ENCODE peak calls at places on chromosome 2, in six cellular contexts. E is cardiac fibroblast; N is HFF-Myc; A is kidney; O is AG09309; Y is CD8-positive, alpha-beta T cell. J is an unnamed sample.

GRCh38 chr2:38146302-38146916 is 70.5 kb upstream of the CYP1B1 start:
- DNase-seq in E (peak; percentile 95), N (peak; percentile 82), A (peak; percentile 84), O (peak; percentile 83), Y (no peak), J (peak; percentile 77)

GRCh38 chr2:119008108-119008507 is 66.1 kb downstream of the MARCO start:
- DNase-seq in E (no peak), N (no peak), A (no peak), O (no peak), Y (peak; percentile 41), J (no peak)

GRCh38 chr2:99940963-99941362 is 201.4 kb downstream of the AFF3 start:
- DNase-seq in E (peak; percentile 36), N (no peak), A (no peak), O (peak; percentile 2), Y (no peak), J (no peak)

GRCh38 chr2:105747997-105748396 is 3.3 kb downstream of the NCK2 start:
- DNase-seq in E (peak; percentile 36), N (no peak), A (no peak), O (no peak), Y (no peak), J (no peak)

GRCh38 chr2:182144780-182145170 is 159.1 kb downstream of the PPP1R1C start:
- DNase-seq in E (peak; percentile 26), N (no peak), A (no peak), O (no peak), Y (no peak), J (no peak)

GRCh38 chr2:207772081-207772843 is 2.6 kb upstream of the FZD5 start:
- DNase-seq in E (peak; percentile 51), N (no peak), A (peak; percentile 77), O (no peak), Y (no peak), J (no peak)

GRCh38 chr2:218853766-218854165 is 5.8 kb upstream of the WNT6 start:
- DNase-seq in E (peak; percentile 24), N (no peak), A (no peak), O (no peak), Y (no peak), J (no peak)

GRCh38 chr2:240434728-240435456 is 571 bp upstream of the GPC1 start:
- DNase-seq in E (peak; percentile 91), N (peak; percentile 73), A (peak; percentile 98), O (peak; percentile 52), Y (peak; percentile 89), J (no peak)

GRCh38 chr2:230958803-230959756 is 34.0 kb upstream of the GPR55 start:
- DNase-seq in E (no peak), N (no peak), A (no peak), O (no peak), Y (no peak), J (no peak)

GRCh38 chr2:30789670-30790210 is 17.5 kb downstream of the CAPN13 start:
- DNase-seq in E (no peak), N (no peak), A (no peak), O (no peak), Y (no peak), J (no peak)

GRCh38 chr2:198456418-198456817 is 652.0 kb downstream of the PLCL1 start:
- DNase-seq in E (no peak), N (no peak), A (no peak), O (no peak), Y (no peak), J (peak; percentile 17)

GRCh38 chr2:41400057-41400665 is 647.7 kb upstream of the PKDCC start:
- DNase-seq in E (peak; percentile 36), N (no peak), A (no peak), O (no peak), Y (no peak), J (no peak)

GRCh38 chr2:44167311-44167907 is 1.3 kb upstream of the PPM1B start:
- DNase-seq in E (no peak), N (no peak), A (no peak), O (no peak), Y (no peak), J (no peak)

GRCh38 chr2:85847051-85847588 is 41.7 kb downstream of the ST3GAL5 start:
- DNase-seq in E (no peak), N (no peak), A (no peak), O (no peak), Y (no peak), J (no peak)

GRCh38 chr2:118850171-118850900 is 2.9 kb upstream of the EN1 start:
- DNase-seq in E (no peak), N (no peak), A (no peak), O (no peak), Y (no peak), J (no peak)

GRCh38 chr2:88626171-88627054 is 851 bp downstream of the EIF2AK3 start:
- DNase-seq in E (peak; percentile 32), N (no peak), A (peak; percentile 90), O (peak; percentile 16), Y (peak; percentile 77), J (no peak)

GRCh38 chr2:28342081-28342967 is 50.3 kb upstream of the FOSL2 start:
- DNase-seq in E (peak; percentile 80), N (no peak), A (peak; percentile 93), O (peak; percentile 74), Y (no peak), J (no peak)

GRCh38 chr2:142012797-142013196 is 118.0 kb downstream of the LRP1B start:
- DNase-seq in E (no peak), N (no peak), A (no peak), O (no peak), Y (no peak), J (no peak)

GRCh38 chr2:17976871-17977746 is 98.6 kb downstream of the KCNS3 start:
- DNase-seq in E (peak; percentile 95), N (peak; percentile 92), A (no peak), O (peak; percentile 97), Y (no peak), J (peak; percentile 95)

GRCh38 chr2:167190053-167190452 is 301.8 kb downstream of the XIRP2 start:
- DNase-seq in E (peak; percentile 87), N (no peak), A (no peak), O (no peak), Y (no peak), J (no peak)

GRCh38 chr2:28377201-28377816 is 15.3 kb upstream of the FOSL2 start:
- DNase-seq in E (no peak), N (no peak), A (no peak), O (no peak), Y (no peak), J (no peak)

GRCh38 chr2:241895732-241896641 is 26.5 kb downstream of the RTP5 start:
- DNase-seq in E (peak; percentile 44), N (no peak), A (peak; percentile 88), O (no peak), Y (peak; percentile 46), J (no peak)

GRCh38 chr2:209986405-209986804 is 16.0 kb upstream of the RPE start:
- DNase-seq in E (peak; percentile 33), N (no peak), A (no peak), O (no peak), Y (no peak), J (no peak)

GRCh38 chr2:165698621-165698946 is 95.5 kb downstream of the GALNT3 start:
- DNase-seq in E (peak; percentile 76), N (peak; percentile 33), A (no peak), O (peak; percentile 21), Y (no peak), J (no peak)

GRCh38 chr2:150610670-150611279 is 123.3 kb upstream of the RND3 start:
- DNase-seq in E (peak; percentile 77), N (no peak), A (no peak), O (no peak), Y (no peak), J (no peak)

GRCh38 chr2:238727585-238728321 is 120.1 kb upstream of the TWIST2 start:
- DNase-seq in E (peak; percentile 60), N (peak; percentile 61), A (no peak), O (peak; percentile 96), Y (no peak), J (peak; percentile 92)

GRCh38 chr2:6249557-6249956 is 557.4 kb downstream of the SOX11 start:
- DNase-seq in E (no peak), N (no peak), A (no peak), O (no peak), Y (no peak), J (no peak)

GRCh38 chr2:109204412-109204811 is 75.4 kb downstream of the SH3RF3 start:
- DNase-seq in E (no peak), N (no peak), A (no peak), O (no peak), Y (no peak), J (no peak)

GRCh38 chr2:12202702-12203101 is 456.3 kb downstream of the LPIN1 start:
- DNase-seq in E (peak; percentile 52), N (no peak), A (no peak), O (no peak), Y (no peak), J (no peak)
- TF ChIP-seq CTCF in E (peak; percentile 30), N (peak; percentile 8), A (no peak), O (no peak), Y (no peak), J (no peak)

GRCh38 chr2:223386984-223387383 is 215.2 kb downstream of the SCG2 start:
- DNase-seq in E (no peak), N (no peak), A (no peak), O (no peak), Y (no peak), J (no peak)
- H3K4me3 ChIP-seq in E (no peak overlapping the region), N (no peak overlapping the region), A (no peak overlapping the region), O (no peak overlapping the region), Y (no peak overlapping the region), J (no peak overlapping the region)

GRCh38 chr2:37020887-37021796 is 54.8 kb upstream of the STRN start:
- DNase-seq in E (peak; percentile 46), N (no peak), A (no peak), O (no peak), Y (no peak), J (no peak)

GRCh38 chr2:37020212-37020886 is 54.0 kb upstream of the STRN start:
- DNase-seq in E (peak; percentile 82), N (peak; percentile 20), A (peak; percentile 94), O (peak; percentile 23), Y (no peak), J (peak; percentile 55)

GRCh38 chr2:37029758-37030157 is 54.4 kb downstream of the HEATR5B start:
- DNase-seq in E (no peak), N (no peak), A (no peak), O (no peak), Y (no peak), J (no peak)

GRCh38 chr2:37026050-37026449 is 58.1 kb downstream of the HEATR5B start:
- DNase-seq in E (peak; percentile 4), N (peak; percentile 4), A (no peak), O (no peak), Y (no peak), J (no peak)
- TF ChIP-seq CTCF in E (peak; percentile 8), N (peak; percentile 22), A (no peak), O (peak; percentile 9), Y (no peak), J (no peak)

GRCh38 chr2:25339791-25340339 is 1.9 kb downstream of the DNMT3A start:
- DNase-seq in E (no peak), N (no peak), A (peak; percentile 79), O (no peak), Y (no peak), J (no peak)

GRCh38 chr2:25337891-25338290 is 3.8 kb downstream of the DNMT3A start:
- DNase-seq in E (no peak), N (no peak), A (no peak), O (no peak), Y (no peak), J (no peak)

GRCh38 chr2:25338401-25338800 is 3.3 kb downstream of the DNMT3A start:
- DNase-seq in E (no peak), N (no peak), A (no peak), O (no peak), Y (no peak), J (no peak)

GRCh38 chr2:25340340-25340886 is 1.3 kb downstream of the DNMT3A start:
- DNase-seq in E (no peak), N (no peak), A (peak; percentile 86), O (no peak), Y (no peak), J (no peak)

GRCh38 chr2:25339121-25339738 is 2.5 kb downstream of the DNMT3A start:
- DNase-seq in E (no peak), N (no peak), A (no peak), O (no peak), Y (no peak), J (no peak)
- H3K4me3 ChIP-seq in E (no peak overlapping the region), N (no peak overlapping the region), A (no peak overlapping the region), O (no peak overlapping the region), Y (no peak overlapping the region), J (no peak overlapping the region)

J was measured in AG04449.